ENCODE peak calls at places on chromosomes 7 and 10, in eight cellular contexts. One of them, this sample, is unnamed.
A peak's percentile ranks its signal among the peaks of the same experiment; 100 is the strongest.

GRCh38 chr7:88243345-88243909 is 23.6 kb upstream of the SRI start:
- DNase-seq in AG10803: peak; percentile 41
- DNase-seq in foreskin fibroblast: peak; percentile 83
- DNase-seq in IMR-90: peak; percentile 44
- DNase-seq in fibroblast of villous mesenchyme: peak; percentile 52
- DNase-seq in adrenal gland: peak; percentile 76
- DNase-seq in spleen: no peak
- DNase-seq in heart left ventricle: no peak
- DNase-seq in this sample: no peak

GRCh38 chr7:132891554-132891953 is 190.3 kb downstream of the CHCHD3 start:
- DNase-seq in AG10803: no peak
- DNase-seq in foreskin fibroblast: no peak
- DNase-seq in IMR-90: no peak
- DNase-seq in fibroblast of villous mesenchyme: no peak
- DNase-seq in adrenal gland: no peak
- DNase-seq in spleen: no peak
- DNase-seq in heart left ventricle: no peak
- DNase-seq in this sample: no peak

GRCh38 chr10:88147000-88147798 is 283.8 kb downstream of the PTEN start:
- DNase-seq in AG10803: no peak
- DNase-seq in foreskin fibroblast: peak; percentile 65
- DNase-seq in IMR-90: no peak
- DNase-seq in fibroblast of villous mesenchyme: no peak
- DNase-seq in adrenal gland: peak; percentile 67
- DNase-seq in spleen: no peak
- DNase-seq in heart left ventricle: peak; percentile 56
- DNase-seq in this sample: no peak

GRCh38 chr10:74189999-74190421 is 39.0 kb downstream of the ADK start:
- DNase-seq in AG10803: peak; percentile 96
- DNase-seq in foreskin fibroblast: peak; percentile 93
- DNase-seq in IMR-90: peak; percentile 93
- DNase-seq in fibroblast of villous mesenchyme: peak; percentile 88
- DNase-seq in adrenal gland: peak; percentile 44
- DNase-seq in spleen: no peak
- DNase-seq in heart left ventricle: no peak
- DNase-seq in this sample: peak; percentile 88

GRCh38 chr7:102323914-102324195 is 32.4 kb downstream of the SPDYE6 start:
- DNase-seq in AG10803: no peak
- DNase-seq in foreskin fibroblast: no peak
- DNase-seq in IMR-90: no peak
- DNase-seq in fibroblast of villous mesenchyme: no peak
- DNase-seq in adrenal gland: no peak
- DNase-seq in spleen: peak; percentile 23
- DNase-seq in heart left ventricle: no peak
- DNase-seq in this sample: no peak

GRCh38 chr10:132122097-132122861 is 56.5 kb downstream of the JAKMIP3 start:
- DNase-seq in AG10803: no peak
- DNase-seq in foreskin fibroblast: no peak
- DNase-seq in IMR-90: no peak
- DNase-seq in fibroblast of villous mesenchyme: no peak
- DNase-seq in adrenal gland: no peak
- DNase-seq in spleen: peak; percentile 69
- DNase-seq in heart left ventricle: peak; percentile 18
- DNase-seq in this sample: no peak

GRCh38 chr10:62374862-62375710 is 917 bp downstream of the ZNF365 start:
- DNase-seq in AG10803: peak; percentile 12
- DNase-seq in foreskin fibroblast: peak; percentile 43
- DNase-seq in IMR-90: peak; percentile 30
- DNase-seq in fibroblast of villous mesenchyme: no peak
- DNase-seq in adrenal gland: no peak
- DNase-seq in spleen: no peak
- DNase-seq in heart left ventricle: no peak
- DNase-seq in this sample: no peak

GRCh38 chr7:129176853-129177369 is 11.5 kb upstream of the SMO start:
- DNase-seq in AG10803: no peak
- DNase-seq in foreskin fibroblast: no peak
- DNase-seq in IMR-90: no peak
- DNase-seq in fibroblast of villous mesenchyme: no peak
- DNase-seq in adrenal gland: no peak
- DNase-seq in spleen: no peak
- DNase-seq in heart left ventricle: no peak
- DNase-seq in this sample: no peak

GRCh38 chr7:83681200-83681599 is 32.3 kb upstream of the SEMA3E start:
- DNase-seq in AG10803: no peak
- DNase-seq in foreskin fibroblast: no peak
- DNase-seq in IMR-90: no peak
- DNase-seq in fibroblast of villous mesenchyme: no peak
- DNase-seq in adrenal gland: no peak
- DNase-seq in spleen: no peak
- DNase-seq in heart left ventricle: no peak
- DNase-seq in this sample: no peak

GRCh38 chr7:107251963-107252362 is 83.2 kb downstream of the HBP1 start:
- DNase-seq in AG10803: no peak
- DNase-seq in foreskin fibroblast: no peak
- DNase-seq in IMR-90: no peak
- DNase-seq in fibroblast of villous mesenchyme: no peak
- DNase-seq in adrenal gland: no peak
- DNase-seq in spleen: no peak
- DNase-seq in heart left ventricle: no peak
- DNase-seq in this sample: no peak

GRCh38 chr7:39624202-39624807 is 933 bp downstream of the RALA start:
- DNase-seq in AG10803: peak; percentile 54
- DNase-seq in foreskin fibroblast: peak; percentile 55
- DNase-seq in IMR-90: no peak
- DNase-seq in fibroblast of villous mesenchyme: peak; percentile 49
- DNase-seq in adrenal gland: no peak
- DNase-seq in spleen: no peak
- DNase-seq in heart left ventricle: no peak
- DNase-seq in this sample: no peak

GRCh38 chr7:19491821-19492452 is 216.9 kb downstream of the POLR1F start:
- DNase-seq in AG10803: peak; percentile 54
- DNase-seq in foreskin fibroblast: peak; percentile 71
- DNase-seq in IMR-90: peak; percentile 66
- DNase-seq in fibroblast of villous mesenchyme: peak; percentile 69
- DNase-seq in adrenal gland: no peak
- DNase-seq in spleen: no peak
- DNase-seq in heart left ventricle: no peak
- DNase-seq in this sample: peak; percentile 21

GRCh38 chr10:132964231-132964630 is 21.9 kb upstream of the CFAP46 start:
- DNase-seq in AG10803: no peak
- DNase-seq in foreskin fibroblast: no peak
- DNase-seq in IMR-90: no peak
- DNase-seq in fibroblast of villous mesenchyme: no peak
- DNase-seq in adrenal gland: no peak
- DNase-seq in spleen: peak; percentile 52
- DNase-seq in heart left ventricle: no peak
- DNase-seq in this sample: no peak

GRCh38 chr10:77629775-77630565 is 7.6 kb downstream of the KCNMA1 start:
- DNase-seq in AG10803: peak; percentile 36
- DNase-seq in foreskin fibroblast: peak; percentile 20
- DNase-seq in IMR-90: peak; percentile 36
- DNase-seq in fibroblast of villous mesenchyme: peak; percentile 73
- DNase-seq in adrenal gland: no peak
- DNase-seq in spleen: no peak
- DNase-seq in heart left ventricle: no peak
- DNase-seq in this sample: no peak

GRCh38 chr7:71135663-71136062 is 3.7 kb downstream of the GALNT17 start:
- DNase-seq in AG10803: no peak
- DNase-seq in foreskin fibroblast: no peak
- DNase-seq in IMR-90: no peak
- DNase-seq in fibroblast of villous mesenchyme: no peak
- DNase-seq in adrenal gland: no peak
- DNase-seq in spleen: no peak
- DNase-seq in heart left ventricle: peak; percentile 30
- DNase-seq in this sample: no peak
- H3K4me3 ChIP-seq in AG10803: no peak overlapping the region
- H3K4me3 ChIP-seq in foreskin fibroblast: no peak overlapping the region
- H3K4me3 ChIP-seq in IMR-90: no peak overlapping the region
- H3K4me3 ChIP-seq in fibroblast of villous mesenchyme: no peak overlapping the region
- H3K4me3 ChIP-seq in adrenal gland: no peak overlapping the region
- H3K4me3 ChIP-seq in spleen: no peak overlapping the region
- H3K4me3 ChIP-seq in heart left ventricle: no peak overlapping the region
- H3K4me3 ChIP-seq in this sample: no peak overlapping the region

GRCh38 chr7:150954986-150955518 is 23.1 kb downstream of the KCNH2 start:
- DNase-seq in AG10803: no peak
- DNase-seq in foreskin fibroblast: no peak
- DNase-seq in IMR-90: no peak
- DNase-seq in fibroblast of villous mesenchyme: no peak
- DNase-seq in adrenal gland: no peak
- DNase-seq in spleen: no peak
- DNase-seq in heart left ventricle: peak; percentile 28
- DNase-seq in this sample: no peak

GRCh38 chr7:150955519-150956394 is 22.4 kb downstream of the KCNH2 start:
- DNase-seq in AG10803: no peak
- DNase-seq in foreskin fibroblast: peak; percentile 20
- DNase-seq in IMR-90: peak; percentile 15
- DNase-seq in fibroblast of villous mesenchyme: peak; percentile 30
- DNase-seq in adrenal gland: peak; percentile 87
- DNase-seq in spleen: no peak
- DNase-seq in heart left ventricle: peak; percentile 86
- DNase-seq in this sample: no peak

GRCh38 chr7:150957119-150958020 is 20.8 kb downstream of the KCNH2 start:
- DNase-seq in AG10803: no peak
- DNase-seq in foreskin fibroblast: no peak
- DNase-seq in IMR-90: no peak
- DNase-seq in fibroblast of villous mesenchyme: no peak
- DNase-seq in adrenal gland: no peak
- DNase-seq in spleen: no peak
- DNase-seq in heart left ventricle: peak; percentile 29
- DNase-seq in this sample: no peak

GRCh38 chr7:150958071-150958552 is 20.0 kb downstream of the KCNH2 start:
- DNase-seq in AG10803: no peak
- DNase-seq in foreskin fibroblast: no peak
- DNase-seq in IMR-90: no peak
- DNase-seq in fibroblast of villous mesenchyme: no peak
- DNase-seq in adrenal gland: no peak
- DNase-seq in spleen: no peak
- DNase-seq in heart left ventricle: no peak
- DNase-seq in this sample: no peak

DNA sequence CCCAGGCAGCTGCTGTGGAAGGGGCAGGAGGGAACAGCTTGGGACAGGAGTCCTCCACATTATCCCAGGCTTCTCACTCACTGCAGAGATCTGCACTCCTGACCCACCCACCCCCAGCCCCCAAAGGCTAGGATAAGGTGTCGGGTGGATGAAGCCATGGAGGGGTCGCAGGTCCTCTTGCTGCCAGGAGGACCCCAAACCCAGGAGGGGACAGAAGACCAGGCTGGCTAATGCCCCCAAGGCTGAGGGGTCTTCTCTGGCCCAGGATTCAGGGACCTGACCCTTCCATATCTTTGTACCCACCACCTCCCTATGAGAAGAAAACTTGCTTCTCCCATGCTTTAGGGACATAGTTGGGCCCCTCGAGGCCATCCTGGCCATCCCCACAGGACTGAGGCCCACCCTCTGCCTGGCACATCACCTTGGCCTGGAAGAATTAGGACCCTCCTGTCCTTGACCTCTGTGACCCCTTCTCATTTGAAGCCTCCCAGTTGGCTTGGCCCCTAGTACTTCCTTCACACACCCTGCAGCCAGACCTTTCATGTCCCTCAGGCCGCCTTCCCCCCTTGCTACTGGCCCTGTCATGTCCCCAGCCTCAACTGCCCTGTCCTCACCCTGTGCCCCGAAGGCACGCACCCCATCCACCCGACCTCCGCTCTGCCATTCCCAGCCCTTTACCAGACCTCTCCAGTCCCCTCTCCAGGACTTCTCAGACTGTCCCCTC is 21.6 kb downstream of the KCNH2 start:
- DNase-seq in AG10803: no peak
- DNase-seq in foreskin fibroblast: no peak
- DNase-seq in IMR-90: no peak
- DNase-seq in fibroblast of villous mesenchyme: no peak
- DNase-seq in adrenal gland: no peak
- DNase-seq in spleen: no peak
- DNase-seq in heart left ventricle: peak; percentile 23
- DNase-seq in this sample: no peak
- TF ChIP-seq CTCF in AG10803: no peak
- TF ChIP-seq CTCF in foreskin fibroblast: no peak
- TF ChIP-seq CTCF in IMR-90: no peak
- TF ChIP-seq CTCF in fibroblast of villous mesenchyme: no peak
- TF ChIP-seq CTCF in adrenal gland: no peak
- TF ChIP-seq CTCF in spleen: no peak
- TF ChIP-seq CTCF in heart left ventricle: no peak
- TF ChIP-seq CTCF in this sample: no peak

DNA sequence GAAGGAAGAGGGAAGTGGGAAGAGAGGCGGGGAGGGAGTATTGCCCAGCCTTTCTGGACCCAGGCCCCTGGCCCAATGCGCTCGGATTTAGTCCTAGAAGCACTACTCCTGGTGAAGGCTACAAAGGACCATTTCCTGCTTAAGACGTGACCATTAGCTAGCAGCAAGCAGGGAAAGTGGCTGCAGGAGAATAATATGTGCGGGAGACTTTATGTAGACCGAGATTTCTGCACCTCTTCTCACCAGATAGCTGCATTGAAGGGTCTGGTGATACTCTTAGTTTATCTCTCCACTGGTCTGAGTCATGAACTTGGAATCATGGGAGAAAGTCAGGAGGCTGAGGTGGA is 3.1 kb downstream of the VAX1 start:
- DNase-seq in AG10803: no peak
- DNase-seq in foreskin fibroblast: no peak
- DNase-seq in IMR-90: no peak
- DNase-seq in fibroblast of villous mesenchyme: no peak
- DNase-seq in adrenal gland: no peak
- DNase-seq in spleen: no peak
- DNase-seq in heart left ventricle: no peak
- DNase-seq in this sample: no peak
- H3K4me3 ChIP-seq in AG10803: no peak overlapping the region
- H3K4me3 ChIP-seq in foreskin fibroblast: no peak overlapping the region
- H3K4me3 ChIP-seq in IMR-90: no peak overlapping the region
- H3K4me3 ChIP-seq in fibroblast of villous mesenchyme: no peak overlapping the region
- H3K4me3 ChIP-seq in adrenal gland: no peak overlapping the region
- H3K4me3 ChIP-seq in spleen: no peak overlapping the region
- H3K4me3 ChIP-seq in heart left ventricle: no peak overlapping the region
- H3K4me3 ChIP-seq in this sample: no peak overlapping the region

GRCh38 chr10:102614888-102615287 is 29.4 kb upstream of the TRIM8 start:
- DNase-seq in AG10803: no peak
- DNase-seq in foreskin fibroblast: no peak
- DNase-seq in IMR-90: no peak
- DNase-seq in fibroblast of villous mesenchyme: no peak
- DNase-seq in adrenal gland: no peak
- DNase-seq in spleen: no peak
- DNase-seq in heart left ventricle: no peak
- DNase-seq in this sample: no peak

GRCh38 chr10:102612964-102613275 is 31.4 kb upstream of the TRIM8 start:
- DNase-seq in AG10803: no peak
- DNase-seq in foreskin fibroblast: no peak
- DNase-seq in IMR-90: no peak
- DNase-seq in fibroblast of villous mesenchyme: no peak
- DNase-seq in adrenal gland: no peak
- DNase-seq in spleen: peak; percentile 66
- DNase-seq in heart left ventricle: no peak
- DNase-seq in this sample: no peak

GRCh38 chr10:102611514-102612095 is 32.7 kb upstream of the TRIM8 start:
- DNase-seq in AG10803: no peak
- DNase-seq in foreskin fibroblast: peak; percentile 76
- DNase-seq in IMR-90: peak; percentile 74
- DNase-seq in fibroblast of villous mesenchyme: peak; percentile 76
- DNase-seq in adrenal gland: no peak
- DNase-seq in spleen: no peak
- DNase-seq in heart left ventricle: no peak
- DNase-seq in this sample: no peak

GRCh38 chr10:102613761-102614160 is 30.5 kb upstream of the TRIM8 start:
- DNase-seq in AG10803: no peak
- DNase-seq in foreskin fibroblast: no peak
- DNase-seq in IMR-90: peak; percentile 55
- DNase-seq in fibroblast of villous mesenchyme: no peak
- DNase-seq in adrenal gland: no peak
- DNase-seq in spleen: peak; percentile 51
- DNase-seq in heart left ventricle: peak; percentile 55
- DNase-seq in this sample: no peak

GRCh38 chr10:102613286-102613685 is 31.0 kb upstream of the TRIM8 start:
- DNase-seq in AG10803: no peak
- DNase-seq in foreskin fibroblast: no peak
- DNase-seq in IMR-90: no peak
- DNase-seq in fibroblast of villous mesenchyme: no peak
- DNase-seq in adrenal gland: no peak
- DNase-seq in spleen: no peak
- DNase-seq in heart left ventricle: no peak
- DNase-seq in this sample: no peak
- TF ChIP-seq CTCF in AG10803: no peak
- TF ChIP-seq CTCF in foreskin fibroblast: no peak
- TF ChIP-seq CTCF in IMR-90: no peak
- TF ChIP-seq CTCF in fibroblast of villous mesenchyme: no peak
- TF ChIP-seq CTCF in adrenal gland: no peak
- TF ChIP-seq CTCF in spleen: no peak
- TF ChIP-seq CTCF in heart left ventricle: no peak
- TF ChIP-seq CTCF in this sample: no peak